ENCODE peak calls at places on chromosome 16, in six cellular contexts. D is body of pancreas; B is left lung; Q is mucosa of descending colon; N is CD8-positive, alpha-beta memory T cell; C is thoracic aorta. Z is an unnamed sample.

GRCh38 chr16:2159052-2159838 is 3.7 kb downstream of the TRAF7 start:
- DNase-seq in D (no peak), B (no peak), Q (peak; percentile 77), N (no peak), C (no peak), Z (no peak)

GRCh38 chr16:66653581-66654350 is 42.8 kb downstream of the CMTM4 start:
- DNase-seq in D (no peak), B (no peak), Q (no peak), N (no peak), C (no peak), Z (no peak)

GRCh38 chr16:1870365-1871082 is 1.4 kb downstream of the MEIOB start:
- DNase-seq in D (peak; percentile 15), B (no peak), Q (no peak), N (no peak), C (no peak), Z (no peak)

GRCh38 chr16:23508589-23509440 is 1.5 kb downstream of the GGA2 start:
- DNase-seq in D (peak; percentile 38), B (no peak), Q (peak; percentile 42), N (no peak), C (no peak), Z (no peak)

GRCh38 chr16:14527411-14528044 is 102.5 kb downstream of the PARN start:
- DNase-seq in D (peak; percentile 42), B (no peak), Q (no peak), N (no peak), C (no peak), Z (no peak)

GRCh38 chr16:8963825-8964441 is at the start of gene USP7:
- DNase-seq in D (peak; percentile 92), B (peak; percentile 94), Q (peak; percentile 96), N (peak; percentile 90), C (peak; percentile 80), Z (no peak)

GRCh38 chr16:51161440-51162195 is 10.5 kb upstream of the SALL1 start:
- DNase-seq in D (no peak), B (no peak), Q (no peak), N (no peak), C (no peak), Z (no peak)

GRCh38 chr16:12971216-12971615 is 69.8 kb downstream of the SHISA9 start:
- DNase-seq in D (peak; percentile 15), B (no peak), Q (no peak), N (no peak), C (no peak), Z (no peak)

GRCh38 chr16:80563807-80564206 is 23.0 kb downstream of the DYNLRB2 start:
- DNase-seq in D (no peak), B (no peak), Q (no peak), N (no peak), C (no peak), Z (no peak)

GRCh38 chr16:1674751-1675664 is 3.1 kb upstream of the JPT2 start:
- DNase-seq in D (no peak), B (no peak), Q (no peak), N (no peak), C (no peak), Z (no peak)

GRCh38 chr16:35690413-35690812 is 2231.0 kb downstream of the TP53TG3F start:
- DNase-seq in D (no peak), B (no peak), Q (no peak), N (no peak), C (no peak), Z (peak; percentile 65)
- H3K9me3 ChIP-seq in D (no peaks in the 10 kb centered on the region), B (no peaks in the 10 kb centered on the region), Q (peaks cover 98% of the 10 kb centered on the region), N (peaks cover 6% of the 10 kb centered on the region), C (peaks cover 2% of the 10 kb centered on the region), Z (peaks cover 7% of the 10 kb centered on the region)

GRCh38 chr16:3358884-3359283 is 3.2 kb downstream of the OR2C1 start:
- DNase-seq in D (no peak), B (no peak), Q (no peak), N (no peak), C (no peak), Z (no peak)
- H3K9me3 ChIP-seq in D (no peaks in the 10 kb centered on the region), B (no peaks in the 10 kb centered on the region), Q (peaks cover 3% of the 10 kb centered on the region), N (no peaks in the 10 kb centered on the region), C (peaks cover 3% of the 10 kb centered on the region), Z (no peaks in the 10 kb centered on the region)

GRCh38 chr16:70717065-70717464 is 31.2 kb upstream of the MTSS2 start:
- DNase-seq in D (no peak), B (no peak), Q (no peak), N (no peak), C (no peak), Z (no peak)
- H3K9me3 ChIP-seq in D (no peaks in the 10 kb centered on the region), B (no peaks in the 10 kb centered on the region), Q (no peaks in the 10 kb centered on the region), N (no peaks in the 10 kb centered on the region), C (no peaks in the 10 kb centered on the region), Z (no peaks in the 10 kb centered on the region)

DNA sequence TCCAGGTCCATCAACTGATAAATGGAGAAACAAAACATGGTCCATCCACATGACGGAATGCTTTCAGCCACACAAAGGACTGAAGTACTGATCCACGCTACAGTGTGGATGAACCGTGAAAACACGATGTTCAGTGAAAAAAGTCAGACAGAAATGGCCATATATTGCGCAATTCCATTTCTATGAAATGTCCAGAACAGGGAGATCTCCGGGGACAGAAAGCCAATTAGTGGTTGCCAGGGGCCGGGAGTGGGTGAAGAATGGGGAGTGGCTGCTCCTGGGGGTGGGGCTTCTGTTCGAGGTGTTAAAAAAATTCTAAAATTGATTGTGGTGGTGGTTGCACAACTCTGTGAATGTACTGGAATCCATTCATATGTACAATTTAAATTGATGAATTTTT is 154.9 kb upstream of the HSBP1 start:
- DNase-seq in D (no peak), B (no peak), Q (no peak), N (no peak), C (no peak), Z (no peak)
- H3K9me3 ChIP-seq in D (no peaks in the 10 kb centered on the region), B (no peaks in the 10 kb centered on the region), Q (no peaks in the 10 kb centered on the region), N (no peaks in the 10 kb centered on the region), C (no peaks in the 10 kb centered on the region), Z (no peaks in the 10 kb centered on the region)

GRCh38 chr16:68563631-68564366 is 24.7 kb downstream of the ZFP90 start:
- DNase-seq in D (no peak), B (no peak), Q (no peak), N (no peak), C (no peak), Z (no peak)
- H3K9me3 ChIP-seq in D (peaks cover 15% of the 10 kb centered on the region), B (peaks cover 31% of the 10 kb centered on the region), Q (peaks cover 100% of the 10 kb centered on the region), N (peaks cover 89% of the 10 kb centered on the region), C (peaks cover 98% of the 10 kb centered on the region), Z (peaks cover 91% of the 10 kb centered on the region)

GRCh38 chr16:35176449-35176848 is 1717.0 kb downstream of the TP53TG3F start:
- DNase-seq in D (no peak), B (no peak), Q (no peak), N (no peak), C (no peak), Z (no peak)
- H3K9me3 ChIP-seq in D (no peaks in the 10 kb centered on the region), B (no peaks in the 10 kb centered on the region), Q (peaks cover 54% of the 10 kb centered on the region), N (no peaks in the 10 kb centered on the region), C (no peaks in the 10 kb centered on the region), Z (no peaks in the 10 kb centered on the region)

DNA sequence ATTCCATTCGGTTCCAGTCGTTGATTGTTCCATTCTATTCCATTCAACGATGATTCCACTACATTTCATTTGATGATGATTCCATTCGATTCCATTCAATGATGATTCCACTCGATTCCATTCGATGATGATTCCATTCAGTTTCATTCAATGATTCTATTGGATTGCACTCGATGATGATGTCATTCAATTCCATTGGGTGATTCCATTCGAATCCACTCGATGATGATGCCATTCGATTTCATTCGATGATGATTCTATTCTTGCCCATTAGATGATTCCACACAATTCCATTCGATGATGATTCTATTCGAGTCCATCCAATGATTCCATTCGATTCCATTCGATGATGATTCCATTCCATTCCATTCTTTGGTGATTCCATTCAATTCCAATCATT is 1283.7 kb downstream of the TP53TG3F start:
- DNase-seq in D (no peak), B (no peak), Q (no peak), N (no peak), C (no peak), Z (no peak)
- H3K9me3 ChIP-seq in D (no peaks in the 10 kb centered on the region), B (no peaks in the 10 kb centered on the region), Q (peaks cover 77% of the 10 kb centered on the region), N (peaks cover 25% of the 10 kb centered on the region), C (peaks cover 7% of the 10 kb centered on the region), Z (peaks cover 4% of the 10 kb centered on the region)

DNA sequence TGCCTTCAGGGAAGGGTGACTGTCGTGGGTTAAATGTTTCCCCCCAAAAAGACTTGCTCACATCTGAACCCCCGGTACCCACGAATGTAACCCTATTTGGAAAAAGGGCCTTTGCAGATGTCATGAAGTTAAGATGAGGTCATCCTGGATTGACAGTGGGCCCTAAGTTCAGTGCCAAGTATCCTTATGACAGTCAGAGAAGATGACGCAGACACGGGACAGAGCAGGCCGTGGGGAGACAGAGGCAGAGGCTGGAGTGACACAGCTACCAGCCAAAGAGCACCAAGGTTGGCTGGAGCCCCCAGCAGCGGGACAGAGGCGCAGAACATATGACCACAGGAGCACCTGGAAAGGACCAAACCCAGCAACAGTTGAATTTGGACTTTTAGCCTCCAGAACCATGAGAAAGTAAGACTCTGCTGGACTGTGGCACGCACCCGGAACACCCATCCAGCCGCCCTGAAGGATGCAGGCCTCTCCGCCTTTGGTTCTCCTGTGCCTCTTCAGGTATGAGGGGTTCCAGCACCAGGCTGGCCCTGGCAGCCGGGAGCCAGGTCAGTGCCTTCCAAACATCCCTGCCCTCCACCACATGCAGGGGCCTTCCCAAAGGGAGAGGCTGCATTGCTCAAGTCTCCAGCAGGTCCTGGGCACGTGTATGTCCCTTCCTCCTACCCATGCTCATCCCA is 104.0 kb downstream of the FOXL1 start:
- DNase-seq in D (no peak), B (no peak), Q (no peak), N (no peak), C (no peak), Z (no peak)
- H3K9me3 ChIP-seq in D (no peaks in the 10 kb centered on the region), B (no peaks in the 10 kb centered on the region), Q (no peaks in the 10 kb centered on the region), N (no peaks in the 10 kb centered on the region), C (no peaks in the 10 kb centered on the region), Z (no peaks in the 10 kb centered on the region)

Z was measured in vagina.